ENCODE peak calls at places on chromosome 18, in six cellular contexts. S, W, P, U, D and C are unnamed samples.
A peak's percentile ranks its signal among the peaks of the same experiment; 100 is the strongest.

GRCh38 chr18:13622751-13623150 is 103.6 kb downstream of the FAM210A start:
- DNase-seq in S (no peak), W (no peak), P (no peak), U (no peak), D (no peak), C (no peak)

GRCh38 chr18:25873833-25874232 is 216.6 kb downstream of the SS18 start:
- DNase-seq in S (no peak), W (no peak), P (no peak), U (no peak), D (no peak), C (no peak)

GRCh38 chr18:51251625-51252024 is 54.1 kb upstream of the MEX3C start:
- DNase-seq in S (no peak), W (peak; percentile 32), P (no peak), U (no peak), D (no peak), C (no peak)

GRCh38 chr18:61926532-61926931 is 33.7 kb upstream of the RNF152 start:
- DNase-seq in S (no peak), W (no peak), P (no peak), U (no peak), D (no peak), C (no peak)

GRCh38 chr18:63379639-63379962 is 12.6 kb upstream of the KDSR start:
- DNase-seq in S (no peak), W (no peak), P (no peak), U (no peak), D (no peak), C (no peak)

GRCh38 chr18:8337216-8337615 is 272.0 kb upstream of the RAB12 start:
- DNase-seq in S (no peak), W (no peak), P (no peak), U (no peak), D (no peak), C (no peak)

GRCh38 chr18:38421016-38421415 is 855.4 kb upstream of the CELF4 start:
- DNase-seq in S (no peak), W (no peak), P (peak; percentile 2), U (no peak), D (no peak), C (no peak)

GRCh38 chr18:48412339-48412929 is 3.3 kb upstream of the ZBTB7C start:
- DNase-seq in S (no peak), W (no peak), P (peak; percentile 76), U (no peak), D (no peak), C (no peak)

GRCh38 chr18:76985951-76986236 is 146.7 kb downstream of the MBP start:
- DNase-seq in S (no peak), W (no peak), P (no peak), U (no peak), D (no peak), C (peak; percentile 54)

GRCh38 chr18:48455555-48456478 is 46.6 kb upstream of the ZBTB7C start:
- DNase-seq in S (no peak), W (no peak), P (no peak), U (peak; percentile 50), D (no peak), C (no peak)

GRCh38 chr18:61831071-61831470 is 61.7 kb downstream of the RNF152 start:
- DNase-seq in S (no peak), W (no peak), P (no peak), U (no peak), D (no peak), C (no peak)